ENCODE peak calls at places on chromosomes 7 and 10, in five cellular contexts. V is thyroid gland, B is Panc1, W is thoracic aorta, D is colonic mucosa. R is an unnamed sample. For H3K4me1, the result is how much of the 10 kb centered on the place peaks cover.

GRCh38 chr10:23362879-23363787 is 18.5 kb upstream of the C10orf67 start:
- DNase-seq in V (no peak), B (no peak), W (no peak), D (no peak), R (no peak)

GRCh38 chr7:107966701-107967100 is 36.3 kb downstream of the LAMB1 start:
- DNase-seq in V (no peak), B (peak), W (no peak), D (no peak), R (peak)

GRCh38 chr10:77091745-77092144 is 545.9 kb downstream of the KCNMA1 start:
- DNase-seq in V (no peak), B (no peak), W (no peak), D (no peak), R (no peak)

GRCh38 chr7:148332787-148333186 is 257.8 kb upstream of the C7orf33 start:
- DNase-seq in V (no peak), B (no peak), W (no peak), D (no peak), R (no peak)

GRCh38 chr7:104123786-104124185 is 84.0 kb downstream of the ORC5 start:
- DNase-seq in V (no peak), B (no peak), W (no peak), D (no peak), R (peak)

GRCh38 chr10:125419146-125419545 is 258.8 kb upstream of the CTBP2 start:
- DNase-seq in V (no peak), B (no peak), W (no peak), D (no peak), R (no peak)

GRCh38 chr10:63390521-63390920 is 75.3 kb downstream of the JMJD1C start:
- DNase-seq in V (no peak), B (no peak), W (no peak), D (no peak), R (no peak)

GRCh38 chr10:99784025-99784730 is 1.7 kb downstream of the ABCC2 start:
- DNase-seq in V (peak), B (no peak), W (no peak), D (no peak), R (no peak)

GRCh38 chr7:130292682-130293257 is at the start of gene CPA4:
- DNase-seq in V (no peak), B (peak), W (peak), D (no peak), R (peak)

GRCh38 chr7:76515999-76516443 is 5.7 kb downstream of the UPK3B start:
- DNase-seq in V (no peak), B (no peak), W (no peak), D (peak), R (no peak)

GRCh38 chr7:43942997-43943701 is 16.9 kb downstream of the UBE2D4 start:
- DNase-seq in V (no peak), B (no peak), W (no peak), D (peak), R (no peak)

GRCh38 chr7:92633211-92633906 is 43.2 kb upstream of the FAM133B start:
- DNase-seq in V (no peak), B (peak), W (no peak), D (peak), R (peak)

GRCh38 chr10:93751074-93751572 is 6.6 kb upstream of the LGI1 start:
- DNase-seq in V (no peak), B (no peak), W (no peak), D (no peak), R (no peak)

GRCh38 chr7:93044147-93044810 is 73.5 kb downstream of the SAMD9 start:
- DNase-seq in V (no peak), B (no peak), W (no peak), D (no peak), R (peak)

GRCh38 chr10:52213511-52213831 is 100.6 kb upstream of the DKK1 start:
- DNase-seq in V (no peak), B (no peak), W (no peak), D (peak), R (no peak)

GRCh38 chr7:19224951-19225350 is 79.7 kb upstream of the FERD3L start:
- DNase-seq in V (no peak), B (no peak), W (no peak), D (no peak), R (no peak)

GRCh38 chr7:76380623-76380966 is 21.8 kb upstream of the YWHAG start:
- DNase-seq in V (peak), B (no peak), W (no peak), D (no peak), R (no peak)

GRCh38 chr10:125550362-125550761 is 132.6 kb downstream of the TEX36 start:
- DNase-seq in V (no peak), B (no peak), W (no peak), D (no peak), R (no peak)

GRCh38 chr7:37346761-37347160 is 101.9 kb downstream of the ELMO1 start:
- DNase-seq in V (peak), B (no peak), W (no peak), D (no peak), R (no peak)

GRCh38 chr7:77797734-77798393 is 370 bp downstream of the TMEM60 start:
- DNase-seq in V (peak), B (no peak), W (no peak), D (no peak), R (no peak)

GRCh38 chr7:27091936-27092752 is 3.7 kb downstream of the HOXA1 start:
- DNase-seq in V (no peak), B (no peak), W (no peak), D (no peak), R (no peak)

GRCh38 chr10:43137701-43137970 is 609 bp upstream of the CSGALNACT2 start:
- DNase-seq in V (peak), B (no peak), W (no peak), D (peak), R (no peak)

GRCh38 chr7:81447351-81447952 is 322.4 kb downstream of the HGF start:
- DNase-seq in V (no peak), B (peak), W (no peak), D (peak), R (peak)

GRCh38 chr7:24913791-24914464 is 66.0 kb downstream of the OSBPL3 start:
- DNase-seq in V (no peak), B (no peak), W (no peak), D (no peak), R (no peak)

GRCh38 chr10:70832852-70833542 is 17.2 kb downstream of the SGPL1 start:
- DNase-seq in V (no peak), B (no peak), W (no peak), D (no peak), R (peak)

GRCh38 chr10:124641282-124642075 is 102.7 kb downstream of the FAM53B start:
- DNase-seq in V (peak), B (no peak), W (no peak), D (no peak), R (peak)

GRCh38 chr7:2018786-2019692 is 213.7 kb downstream of the MAD1L1 start:
- DNase-seq in V (no peak), B (no peak), W (no peak), D (no peak), R (no peak)

GRCh38 chr7:47941136-47941844 is 7.0 kb downstream of the PKD1L1 start:
- DNase-seq in V (no peak), B (no peak), W (peak), D (no peak), R (peak)

GRCh38 chr10:94293344-94293743 is 69.4 kb downstream of the NOC3L start:
- DNase-seq in V (peak), B (no peak), W (no peak), D (no peak), R (no peak)

GRCh38 chr10:13453896-13454295 is 74.9 kb downstream of the BEND7 start:
- DNase-seq in V (peak), B (no peak), W (no peak), D (no peak), R (no peak)

GRCh38 chr10:17229016-17229716 is 1.1 kb downstream of the VIM start:
- DNase-seq in V (peak), B (no peak), W (peak), D (peak), R (peak)

GRCh38 chr10:58266003-58266825 is 1.5 kb downstream of the IPMK start:
- DNase-seq in V (no peak), B (peak), W (no peak), D (peak), R (no peak)

GRCh38 chr10:34102237-34102673 is 712.8 kb downstream of the PARD3 start:
- DNase-seq in V (peak), B (no peak), W (peak), D (peak), R (peak)

GRCh38 chr7:141693082-141693481 is 8.9 kb downstream of the DENND11 start:
- DNase-seq in V (no peak), B (no peak), W (no peak), D (no peak), R (no peak)

GRCh38 chr10:72331575-72332422 is 22.9 kb downstream of the DNAJB12 start:
- DNase-seq in V (peak), B (no peak), W (peak), D (peak), R (peak)
- TF ChIP-seq CTCF in V (peak), B (no peak), W (peak), D (peak), R (peak)

GRCh38 chr10:129607607-129608006 is 140.6 kb downstream of the MGMT start:
- DNase-seq in V (no peak), B (no peak), W (no peak), D (no peak), R (no peak)
- H3K4me1 ChIP-seq in V (under half), B (under half), W (under half), D (under half), R (under half)

DNA sequence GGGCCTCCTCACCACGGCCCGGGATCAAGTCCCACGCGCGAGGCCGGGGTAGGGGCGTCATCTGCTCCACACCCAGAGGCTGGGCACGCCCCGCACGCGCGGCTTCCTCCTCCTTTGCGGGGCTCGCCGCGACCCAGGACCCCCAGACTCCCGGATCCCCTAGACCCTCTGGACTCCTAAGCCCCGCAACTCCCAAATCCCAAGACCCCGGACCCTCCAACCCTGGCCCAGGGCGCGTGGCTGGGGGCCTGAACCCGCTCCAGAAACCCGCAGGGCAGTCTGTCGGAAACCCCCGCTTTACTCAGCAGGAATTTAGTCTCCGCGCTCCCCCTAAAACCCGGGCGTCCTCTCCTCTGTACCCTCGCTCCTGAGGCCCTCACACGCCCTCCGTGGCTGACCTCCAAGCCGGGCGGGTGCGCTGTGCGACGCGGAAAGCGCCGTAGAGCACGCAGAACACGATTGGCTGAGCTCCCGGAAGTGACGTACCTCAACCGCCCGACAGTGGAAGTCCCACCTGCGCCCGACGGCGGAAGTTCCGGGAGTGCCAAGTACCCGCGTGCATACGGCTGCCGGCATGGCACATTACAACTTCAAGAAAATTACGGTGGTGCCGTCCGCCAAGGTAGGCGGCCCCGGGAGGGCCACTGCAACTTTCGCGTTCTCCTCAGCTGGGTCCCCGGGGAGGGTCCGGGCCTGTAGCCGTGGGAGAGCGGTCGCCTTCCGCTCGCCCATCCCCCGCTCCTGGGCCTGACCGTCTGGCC is at the start of gene GTPBP4:
- DNase-seq in V (peak), B (peak), W (peak), D (peak), R (peak)
- TF ChIP-seq CTCF in V (no peak), B (no peak), W (no peak), D (no peak), R (peak)

DNA sequence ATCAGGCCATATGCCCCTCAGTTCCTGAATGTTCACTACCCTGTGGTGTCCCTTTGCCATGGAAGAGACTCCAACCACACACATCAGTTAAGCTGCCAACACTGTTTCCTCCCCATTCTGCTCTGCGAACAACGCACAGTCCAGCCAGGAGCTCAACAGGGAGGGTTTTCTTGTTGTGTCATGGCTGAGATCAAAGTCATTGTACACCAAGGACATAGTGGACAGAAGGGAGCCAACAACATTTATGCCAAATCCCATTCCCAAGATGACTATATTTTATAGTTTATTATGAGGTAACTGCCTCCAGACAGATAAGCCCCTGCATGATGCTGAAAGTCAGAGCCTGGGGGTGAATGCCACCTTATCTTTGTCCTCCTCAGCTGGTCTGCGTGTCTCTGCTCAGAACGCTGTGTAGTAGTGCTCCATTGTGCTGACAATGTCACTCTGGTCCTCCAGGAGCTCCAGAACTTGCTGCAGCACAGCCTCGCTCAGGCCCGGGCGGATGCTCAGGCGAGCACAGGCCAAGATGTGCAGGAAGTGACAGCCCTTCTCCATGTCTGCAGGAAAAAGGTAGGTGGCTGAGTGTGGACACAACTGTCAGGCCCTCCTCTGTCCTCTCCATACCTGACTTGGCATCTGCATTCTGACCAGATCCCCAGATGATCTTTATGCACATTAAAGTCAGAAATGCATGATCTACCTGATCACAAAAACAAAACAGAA is 27.1 kb upstream of the SH3PXD2A start:
- DNase-seq in V (no peak), B (no peak), W (no peak), D (no peak), R (no peak)
- H3K4me1 ChIP-seq in V (under half), B (under half), W (under half), D (under half), R (half or more)

GRCh38 chr7:128191136-128191844 is 49.8 kb upstream of the LEP start:
- DNase-seq in V (no peak), B (no peak), W (no peak), D (no peak), R (no peak)

GRCh38 chr7:128192497-128193142 is 48.5 kb upstream of the LEP start:
- DNase-seq in V (no peak), B (no peak), W (no peak), D (no peak), R (no peak)

GRCh38 chr7:128190051-128190640 is 50.9 kb upstream of the LEP start:
- DNase-seq in V (no peak), B (no peak), W (no peak), D (no peak), R (no peak)

GRCh38 chr7:128188396-128189230 is 52.5 kb upstream of the LEP start:
- DNase-seq in V (no peak), B (no peak), W (no peak), D (no peak), R (no peak)

DNA sequence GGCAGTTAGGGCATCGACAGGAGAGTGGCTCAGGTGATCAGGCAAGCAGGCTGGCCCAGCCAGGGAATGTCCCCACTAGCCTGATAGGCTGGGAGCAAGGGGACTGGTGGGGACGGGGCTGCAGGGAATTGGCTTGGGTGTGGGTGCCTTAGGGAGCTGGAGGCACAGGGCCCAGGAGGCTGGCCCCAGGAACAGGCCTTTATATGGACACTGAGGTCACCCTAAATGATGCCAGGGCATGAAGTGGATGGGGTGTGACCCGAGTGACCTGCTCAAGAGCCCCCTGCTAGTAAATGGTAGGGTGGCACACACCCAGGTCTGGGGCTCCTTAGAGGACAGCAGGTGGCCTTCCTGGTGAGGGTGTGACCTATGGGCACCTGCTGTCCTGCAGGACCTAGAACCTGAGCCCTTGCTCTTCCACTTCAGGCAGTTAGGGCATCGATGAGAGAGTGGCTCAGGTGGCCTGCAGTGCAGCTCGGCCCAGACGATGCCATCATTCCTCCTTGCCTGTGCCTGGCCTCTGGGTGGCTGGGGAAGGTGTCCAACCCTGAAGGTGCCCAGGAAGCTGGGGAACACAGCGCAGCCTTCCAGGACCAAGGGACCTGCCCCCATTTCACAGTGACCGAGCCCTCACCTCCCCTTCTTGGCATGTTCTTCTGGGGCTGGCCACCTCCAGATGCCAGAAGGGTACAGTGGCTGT is 51.7 kb upstream of the LEP start:
- DNase-seq in V (no peak), B (no peak), W (no peak), D (no peak), R (no peak)
- TF ChIP-seq CTCF in V (no peak), B (no peak), W (no peak), D (no peak), R (no peak)

GRCh38 chr7:41698726-41699125 is 4.2 kb downstream of the INHBA start:
- DNase-seq in V (no peak), B (no peak), W (no peak), D (no peak), R (peak)

GRCh38 chr7:41700044-41700471 is 2.8 kb downstream of the INHBA start:
- DNase-seq in V (peak), B (no peak), W (no peak), D (no peak), R (peak)

GRCh38 chr7:41701068-41701467 is 1.8 kb downstream of the INHBA start:
- DNase-seq in V (no peak), B (no peak), W (no peak), D (no peak), R (peak)

GRCh38 chr7:41698114-41698513 is 4.8 kb downstream of the INHBA start:
- DNase-seq in V (no peak), B (no peak), W (no peak), D (no peak), R (peak)

GRCh38 chr7:41699532-41699931 is 3.4 kb downstream of the INHBA start:
- DNase-seq in V (peak), B (no peak), W (no peak), D (no peak), R (peak)
- H3K4me1 ChIP-seq in V (under half), B (under half), W (under half), D (under half), R (under half)